ENCODE peak calls at places on chromosomes 5 and 9, in four cellular contexts. O is right atrium auricular region, P is skeletal muscle cell, W is suprapubic skin. Q is an unnamed sample.

GRCh38 chr5:67998709-67999251 is 216.8 kb upstream of the PIK3R1 start:
- DNase-seq in O (peak; percentile 87), P (no peak), W (peak; percentile 84), Q (peak; percentile 94)

GRCh38 chr5:105978011-105978410 is 1692.7 kb downstream of the EFNA5 start:
- DNase-seq in O (no peak), P (no peak), W (no peak), Q (no peak)

GRCh38 chr9:14331120-14331519 is 17.2 kb upstream of the NFIB start:
- DNase-seq in O (no peak), P (no peak), W (no peak), Q (no peak)

GRCh38 chr5:59786271-59786805 is 107.2 kb downstream of the PDE4D start:
- DNase-seq in O (no peak), P (peak; percentile 81), W (no peak), Q (no peak)

GRCh38 chr5:31921852-31922305 is 252.2 kb downstream of the GOLPH3 start:
- DNase-seq in O (no peak), P (peak; percentile 66), W (peak; percentile 49), Q (no peak)

GRCh38 chr5:39501403-39501802 is 76.6 kb upstream of the DAB2 start:
- DNase-seq in O (no peak), P (peak; percentile 81), W (no peak), Q (no peak)

GRCh38 chr5:159262472-159262858 is 625 bp upstream of the UBLCP1 start:
- DNase-seq in O (no peak), P (no peak), W (no peak), Q (no peak)

GRCh38 chr5:107968998-107969397 is 298.3 kb upstream of the EFNA5 start:
- DNase-seq in O (no peak), P (peak; percentile 76), W (no peak), Q (no peak)

GRCh38 chr9:97943308-97943855 is 5.4 kb upstream of the HEMGN start:
- DNase-seq in O (no peak), P (no peak), W (no peak), Q (no peak)

GRCh38 chr9:16768816-16769215 is 101.7 kb downstream of the BNC2 start:
- DNase-seq in O (no peak), P (no peak), W (no peak), Q (no peak)

GRCh38 chr5:1026700-1027621 is 18.4 kb downstream of the NKD2 start:
- DNase-seq in O (no peak), P (no peak), W (peak; percentile 72), Q (no peak)

DNA sequence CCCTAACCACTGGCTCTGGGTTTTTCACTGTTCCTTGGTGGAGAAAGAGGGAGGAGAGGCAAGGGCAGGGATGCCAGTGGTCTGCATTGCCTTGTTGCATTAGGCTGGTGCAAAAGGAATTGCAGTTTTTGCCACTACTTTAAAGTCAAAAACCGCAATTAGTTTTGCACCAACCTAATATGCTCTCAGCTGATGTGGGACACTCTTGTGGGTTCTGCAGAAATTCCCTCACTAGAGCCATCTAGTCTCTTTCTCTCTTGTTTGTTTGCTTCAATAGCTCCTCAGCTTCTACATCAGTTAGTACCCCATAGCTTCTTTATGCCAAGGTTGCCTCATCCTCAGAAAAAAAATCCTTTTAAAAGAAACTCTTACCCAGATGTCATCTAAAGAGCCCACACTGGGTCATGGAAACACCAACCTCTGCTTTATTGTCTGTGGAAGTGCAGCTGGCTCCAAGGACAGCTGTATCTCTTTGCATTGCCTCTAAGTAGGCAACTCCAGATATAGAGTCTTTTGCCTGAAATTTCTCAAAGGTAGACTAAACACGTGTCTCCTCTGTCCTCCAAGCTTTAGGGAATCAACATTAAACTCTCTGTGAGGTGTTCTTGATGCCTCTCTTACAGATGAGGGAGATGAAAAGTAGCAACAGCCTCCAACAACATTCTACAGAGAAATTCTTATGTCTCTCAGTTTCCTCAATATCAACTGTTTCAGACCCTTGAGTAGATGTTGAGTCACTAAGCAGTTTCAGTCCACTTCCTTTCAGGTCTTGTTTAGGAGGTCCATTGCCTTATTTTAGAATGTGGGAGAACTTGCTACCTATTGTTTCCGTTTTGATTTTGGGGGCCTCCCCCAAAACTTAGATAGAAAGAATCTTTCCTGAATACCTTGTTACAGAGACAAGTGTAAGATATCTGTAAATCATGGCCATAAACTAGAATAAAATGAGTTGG is 84.9 kb upstream of the MEF2C start:
- DNase-seq in O (no peak), P (no peak), W (no peak), Q (no peak)
- H3K4me3 ChIP-seq in O (no peak overlapping the region), P (no peak overlapping the region), W (no peak overlapping the region), Q (no peak overlapping the region)

DNA sequence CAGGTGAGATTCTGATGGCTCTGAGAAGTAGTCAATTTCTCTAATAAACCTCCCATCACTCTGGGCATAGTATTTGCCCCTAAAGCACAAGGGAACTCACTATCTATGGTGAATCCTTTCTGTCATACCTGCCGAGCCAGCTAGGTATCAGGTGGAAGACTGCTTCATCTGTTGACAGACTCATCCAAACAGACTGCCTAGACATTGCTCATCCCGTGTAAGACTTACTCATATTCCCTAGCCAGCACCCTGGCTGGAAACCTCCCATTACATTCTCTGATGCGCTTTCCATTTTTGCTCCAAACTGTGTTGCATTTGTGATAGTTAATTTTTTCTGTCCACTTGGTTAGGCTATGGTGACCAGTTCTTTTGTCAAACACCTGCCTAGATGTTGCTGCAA is 595.9 kb downstream of the DNAH5 start:
- DNase-seq in O (no peak), P (no peak), W (no peak), Q (no peak)
- H3K4me3 ChIP-seq in O (no peak overlapping the region), P (no peak overlapping the region), W (no peak overlapping the region), Q (no peak overlapping the region)

GRCh38 chr9:126470251-126470993 is 143.3 kb upstream of the LMX1B start:
- DNase-seq in O (no peak), P (no peak), W (no peak), Q (no peak)
- H3K4me3 ChIP-seq in O (no peak overlapping the region), P (no peak overlapping the region), W (no peak overlapping the region), Q (no peak overlapping the region)

GRCh38 chr5:44389410-44389879 is at the start of gene FGF10:
- DNase-seq in O (no peak), P (no peak), W (no peak), Q (no peak)
- H3K4me3 ChIP-seq in O (peak within 1 kb of the TSS; percentile 46), P (peak within 1 kb of the TSS; percentile 45), W (peak within 1 kb of the TSS; percentile 51), Q (peak within 1 kb of the TSS; percentile 13)

GRCh38 chr9:114155967-114156294 is 594 bp downstream of the COL27A1 start:
- DNase-seq in O (no peak), P (no peak), W (no peak), Q (no peak)

GRCh38 chr9:114156311-114156657 is 947 bp downstream of the COL27A1 start:
- DNase-seq in O (peak; percentile 67), P (no peak), W (no peak), Q (no peak)

GRCh38 chr9:114155263-114155966 is at the start of gene COL27A1:
- DNase-seq in O (peak; percentile 79), P (no peak), W (peak; percentile 89), Q (peak; percentile 76)

GRCh38 chr9:114154597-114155102 is 687 bp upstream of the COL27A1 start:
- DNase-seq in O (no peak), P (no peak), W (no peak), Q (no peak)

GRCh38 chr9:114153761-114154596 is 1.4 kb upstream of the COL27A1 start:
- DNase-seq in O (no peak), P (no peak), W (no peak), Q (no peak)
- H3K4me3 ChIP-seq in O (peak overlapping the region; percentile 70), P (peak overlapping the region; percentile 43), W (peak overlapping the region; percentile 83), Q (peak overlapping the region; percentile 4)

DNA sequence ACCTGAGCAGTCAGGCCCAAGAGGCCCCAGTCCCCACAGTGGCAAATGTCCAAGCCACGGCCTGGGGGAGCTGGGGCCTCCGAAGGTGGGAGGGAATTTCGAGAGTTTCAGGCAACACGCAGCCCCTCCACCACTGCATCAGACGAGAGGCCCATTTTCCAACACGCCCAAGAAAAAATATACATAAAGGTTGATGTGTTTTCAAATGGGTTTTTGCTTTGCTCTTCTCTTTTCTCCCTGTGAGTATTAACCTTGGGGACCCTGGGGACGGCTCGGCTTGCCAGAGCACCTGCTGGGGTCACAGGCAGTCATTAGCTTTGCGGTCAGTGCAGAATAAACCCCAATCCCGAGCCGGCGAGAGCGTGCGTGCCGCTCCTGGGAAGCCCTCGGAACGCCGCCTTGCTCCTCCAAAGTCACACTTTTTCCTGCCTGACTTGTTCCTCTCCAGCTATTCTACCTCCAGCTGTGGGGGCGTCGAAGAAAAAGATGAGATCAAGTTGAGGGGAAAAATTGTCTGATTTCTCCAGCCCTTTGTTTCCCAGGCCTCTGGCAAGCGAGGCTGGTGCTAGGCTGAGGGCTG is 31.5 kb downstream of the ASS1 start:
- DNase-seq in O (no peak), P (no peak), W (no peak), Q (no peak)
- H3K4me3 ChIP-seq in O (no peak overlapping the region), P (no peak overlapping the region), W (no peak overlapping the region), Q (no peak overlapping the region)

DNA sequence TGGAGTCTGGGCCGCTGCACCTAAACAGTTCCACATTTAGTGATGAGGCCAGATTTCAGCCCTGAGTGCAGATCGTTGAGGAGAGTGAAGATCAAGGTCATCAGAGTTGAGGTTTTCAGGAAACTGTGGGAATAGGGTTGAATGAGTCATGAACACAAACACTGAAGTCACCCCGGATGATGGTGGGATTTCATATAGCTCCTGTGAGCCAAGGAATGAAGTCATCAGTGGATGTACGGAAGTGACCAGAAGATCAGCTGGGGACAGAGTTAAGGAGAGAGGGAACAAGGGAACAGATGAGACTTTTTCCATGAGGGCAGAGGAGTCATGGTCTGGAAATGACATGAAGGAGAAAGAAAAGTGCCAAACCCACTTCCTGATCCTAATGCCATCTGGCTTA is 36.5 kb downstream of the PALM2AKAP2 start:
- DNase-seq in O (peak; percentile 79), P (peak; percentile 98), W (no peak), Q (no peak)
- H3K4me3 ChIP-seq in O (no peak overlapping the region), P (no peak overlapping the region), W (no peak overlapping the region), Q (no peak overlapping the region)

DNA sequence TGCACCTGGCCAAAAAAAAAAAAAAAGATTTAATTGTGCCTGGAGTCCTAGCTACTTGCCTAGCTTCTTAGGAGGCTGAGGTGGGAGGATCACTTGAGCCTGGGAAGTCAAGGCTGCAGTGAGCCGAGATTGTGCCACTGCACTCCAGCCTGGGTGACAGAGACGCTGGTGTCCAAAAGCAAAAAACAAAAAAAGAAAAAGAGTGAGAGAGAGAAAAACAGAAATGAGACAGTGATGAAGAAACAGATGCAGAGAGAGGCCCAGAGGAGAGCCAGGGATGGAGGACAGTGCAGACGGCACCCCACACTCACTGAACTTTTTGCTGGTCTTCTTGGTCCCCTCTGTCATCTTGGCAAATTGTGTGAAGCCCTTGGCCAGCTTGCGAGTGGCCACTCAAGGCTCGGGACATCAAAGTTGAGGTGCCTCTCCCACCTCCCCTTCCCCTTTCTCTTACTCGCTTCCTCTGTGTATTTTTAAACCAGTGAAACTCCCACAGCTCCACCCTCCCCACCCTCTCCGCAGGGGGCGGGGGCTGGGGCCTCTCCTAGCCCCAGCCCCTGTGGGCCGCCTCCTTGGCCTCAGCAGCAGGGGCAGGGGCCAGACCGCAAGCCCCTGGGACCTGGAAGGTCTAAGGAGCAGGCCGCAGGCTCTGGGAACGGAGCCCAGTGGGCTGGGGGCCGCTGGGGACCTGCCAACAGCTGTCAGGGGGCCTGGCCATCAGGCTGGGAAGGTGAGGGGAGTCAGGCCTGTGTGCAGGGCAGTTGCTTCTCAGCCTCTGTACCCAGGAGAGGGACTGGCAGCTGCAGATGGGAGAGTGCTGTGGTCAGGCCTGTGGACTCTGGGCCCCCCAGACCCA is at the start of gene SH2D3C:
- DNase-seq in O (no peak), P (peak; percentile 54), W (no peak), Q (no peak)
- H3K4me3 ChIP-seq in O (peak within 1 kb of the TSS; percentile 32), P (no peak within 1 kb of the TSS), W (peak within 1 kb of the TSS; percentile 21), Q (no peak within 1 kb of the TSS)

GRCh38 chr5:177497011-177497296 is 450 bp downstream of the PDLIM7 start:
- DNase-seq in O (no peak), P (no peak), W (no peak), Q (no peak)
- H3K4me3 ChIP-seq in O (peak overlapping the region; percentile 88), P (peak overlapping the region; percentile 80), W (peak overlapping the region; percentile 78), Q (peak overlapping the region; percentile 47)